ENCODE peak calls at places on chromosome 14, in eight cellular contexts. F is A549, E is heart left ventricle, I is gastrocnemius medialis, J is HepG2, W is HCT116, S is IMR-90, N is GM12878. C is an unnamed sample.

GRCh38 chr14:93936245-93936644 is 9.1 kb downstream of the FAM181A start:
- ATAC-seq in J (peak), W (peak), S (no peak), F (peak), E (no peak), N (peak), I (no peak), C (no peak)

GRCh38 chr14:64844272-64844671 is 35.4 kb downstream of the SPTB start:
- ATAC-seq in S (no peak), N (peak), I (no peak), E (no peak), W (no peak), F (no peak), J (no peak), C (no peak)

GRCh38 chr14:22848391-22849164 is 12.2 kb downstream of the MMP14 start:
- ATAC-seq in N (no peak), S (peak), I (peak), J (no peak), W (no peak), F (no peak), E (peak), C (peak)

GRCh38 chr14:92748259-92749016 is at the start of gene LGMN:
- ATAC-seq in F (peak), E (peak), S (peak), I (peak), W (peak), J (peak), N (peak), C (peak)

GRCh38 chr14:66624319-66624937 is 116.5 kb downstream of the GPHN start:
- ATAC-seq in F (peak), I (peak), N (peak), E (peak), S (peak), W (peak), J (peak), C (no peak)

GRCh38 chr14:56244138-56244789 is 126.1 kb downstream of the PELI2 start:
- ATAC-seq in S (peak), E (peak), F (peak), I (no peak), W (no peak), J (no peak), N (no peak), C (no peak)

GRCh38 chr14:33612184-33612479 is 338.7 kb downstream of the EGLN3 start:
- ATAC-seq in J (no peak), N (no peak), W (no peak), F (no peak), E (no peak), S (no peak), I (no peak), C (no peak)

GRCh38 chr14:75981426-75981825 is 369 bp downstream of the TGFB3 start:
- ATAC-seq in E (peak), W (no peak), S (peak), N (peak), I (peak), J (peak), F (no peak), C (peak)

GRCh38 chr14:38705220-38705619 is 397.8 kb downstream of the SEC23A start:
- ATAC-seq in I (no peak), S (no peak), F (no peak), N (no peak), J (no peak), W (no peak), E (peak), C (no peak)

GRCh38 chr14:93493054-93493453 is 62.3 kb downstream of the UNC79 start:
- ATAC-seq in N (no peak), I (no peak), E (peak), W (no peak), F (no peak), J (no peak), S (no peak), C (no peak)

GRCh38 chr14:100788517-100789365 is 37.2 kb upstream of the MEG3 start:
- ATAC-seq in J (peak), I (no peak), S (no peak), W (no peak), F (no peak), N (no peak), E (no peak), C (no peak)

GRCh38 chr14:59500732-59501131 is 16.4 kb downstream of the JKAMP start:
- ATAC-seq in N (no peak), J (no peak), E (no peak), S (no peak), F (no peak), W (no peak), I (no peak), C (no peak)

GRCh38 chr14:97924922-97925613 is 1127.9 kb downstream of the VRK1 start:
- ATAC-seq in I (no peak), E (no peak), F (no peak), J (no peak), N (no peak), W (no peak), S (no peak), C (no peak)

GRCh38 chr14:31864937-31865855 is 211.9 kb upstream of the ARHGAP5 start:
- ATAC-seq in F (no peak), W (no peak), I (no peak), N (no peak), E (no peak), S (no peak), J (peak), C (no peak)

GRCh38 chr14:100691395-100692025 is 35.2 kb upstream of the DLK1 start:
- ATAC-seq in F (no peak), E (peak), W (no peak), N (no peak), S (no peak), I (no peak), J (no peak), C (no peak)

GRCh38 chr14:79018846-79019245 is 848.7 kb downstream of the NRXN3 start:
- ATAC-seq in I (no peak), F (no peak), J (no peak), W (no peak), E (no peak), S (peak), N (no peak), C (no peak)

GRCh38 chr14:76908834-76909233 is 82.6 kb downstream of the LRRC74A start:
- ATAC-seq in J (no peak), F (no peak), N (peak), S (no peak), I (no peak), E (no peak), W (no peak), C (no peak)

GRCh38 chr14:39365354-39365753 is 66.9 kb downstream of the FBXO33 start:
- ATAC-seq in F (no peak), N (no peak), S (no peak), W (no peak), E (no peak), J (no peak), I (no peak), C (no peak)

GRCh38 chr14:24243336-24243836 is 963 bp upstream of the TINF2 start:
- ATAC-seq in F (no peak), W (peak), J (peak), E (peak), I (no peak), N (peak), S (no peak), C (no peak)

GRCh38 chr14:85482549-85482948 is 47.4 kb upstream of the FLRT2 start:
- ATAC-seq in S (no peak), N (no peak), J (peak), I (no peak), E (no peak), W (no peak), F (no peak), C (no peak)

GRCh38 chr14:43155258-43155657 is 1351.8 kb downstream of the FSCB start:
- ATAC-seq in J (no peak), S (no peak), W (no peak), F (no peak), E (no peak), I (no peak), N (no peak), C (no peak)

GRCh38 chr14:59849371-59850130 is 21.0 kb downstream of the RTN1 start:
- ATAC-seq in S (no peak), N (peak), J (no peak), I (no peak), W (no peak), F (no peak), E (peak), C (peak)

DNA sequence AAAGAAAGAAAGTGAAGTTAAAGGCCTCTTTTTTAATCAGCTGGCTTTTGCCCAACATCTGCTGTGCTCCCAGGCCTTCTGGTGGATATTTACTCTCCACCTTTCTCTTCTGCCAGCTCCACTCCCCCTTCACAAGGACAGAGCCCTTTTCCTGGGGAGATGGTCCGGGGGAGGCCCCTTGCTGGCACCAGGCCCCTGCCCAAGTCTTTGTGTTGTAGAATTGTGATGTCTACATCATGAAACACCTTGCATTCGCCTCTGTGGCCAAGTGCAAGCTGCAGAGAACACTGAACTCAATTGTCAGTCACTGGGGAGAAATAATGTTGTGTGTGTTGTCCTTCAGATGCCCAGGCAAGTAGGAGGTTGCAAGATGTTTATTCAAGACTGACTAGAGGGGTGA is 150.3 kb downstream of the DPF3 start:
- ATAC-seq in W (no peak), S (no peak), N (no peak), J (no peak), F (no peak), I (no peak), E (no peak), C (no peak)
- TF ChIP-seq POLR2A in W (no peak), S (no peak), N (no peak), J (no peak), F (no peak), I (no peak), E (no peak), C (no peak)

GRCh38 chr14:89340782-89341181 is 76.3 kb downstream of the FOXN3 start:
- ATAC-seq in E (no peak), I (no peak), N (no peak), W (no peak), F (no peak), J (no peak), S (no peak), C (no peak)
- H3K27ac ChIP-seq in E (no peak), I (peak), N (no peak), W (no peak), F (no peak), J (peak), S (no peak), C (no peak)

GRCh38 chr14:103521438-103521961 is 1.1 kb downstream of the CKB start:
- ATAC-seq in N (peak), E (peak), W (peak), F (peak), J (no peak), S (peak), I (peak), C (peak)
- TF ChIP-seq POLR2A in N (no peak), E (no peak), W (no peak), F (no peak), J (no peak), S (no peak), I (no peak), C (peak)

GRCh38 chr14:91060472-91061308 is at the start of gene RPS6KA5:
- ATAC-seq in W (peak), J (peak), S (peak), N (peak), F (peak), I (peak), E (peak), C (peak)

GRCh38 chr14:91063119-91063518 is 2.7 kb upstream of the RPS6KA5 start:
- ATAC-seq in E (no peak), J (no peak), W (no peak), I (no peak), N (peak), S (no peak), F (no peak), C (no peak)

GRCh38 chr14:91059576-91060471 is 617 bp downstream of the RPS6KA5 start:
- ATAC-seq in I (peak), E (peak), W (peak), J (peak), S (peak), F (peak), N (peak), C (peak)

GRCh38 chr14:91062600-91062999 is 2.2 kb upstream of the RPS6KA5 start:
- ATAC-seq in F (no peak), I (no peak), J (no peak), N (no peak), W (no peak), S (no peak), E (no peak), C (no peak)

DNA sequence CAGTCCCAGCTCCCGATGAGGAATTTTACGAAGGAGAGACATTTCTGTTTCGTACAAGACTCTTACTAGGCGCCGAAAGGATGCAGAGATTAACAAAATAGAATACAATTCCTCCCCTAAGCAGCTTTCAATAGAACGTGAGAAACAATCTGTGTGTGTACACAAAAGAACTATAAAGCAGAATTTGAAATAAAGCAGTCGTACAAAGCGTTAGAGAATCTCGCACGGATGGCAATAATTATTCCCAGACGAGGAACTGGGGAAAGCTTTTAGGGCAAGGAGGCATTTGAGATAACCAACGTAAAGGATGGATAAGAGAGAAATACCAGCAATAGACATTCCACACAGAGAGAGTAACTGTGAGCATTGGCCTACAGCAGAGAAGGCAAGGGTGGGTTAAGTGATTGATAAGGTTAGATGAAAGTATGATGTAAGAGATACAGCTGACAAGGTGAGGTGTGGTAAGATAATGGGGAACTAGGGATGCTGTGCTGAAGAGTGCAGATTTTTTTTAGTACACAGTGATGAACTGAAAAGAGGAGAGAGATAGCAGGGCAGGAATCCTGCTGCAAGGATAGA is 957 bp upstream of the RPS6KA5 start:
- ATAC-seq in E (no peak), F (no peak), N (no peak), S (no peak), J (no peak), I (no peak), W (no peak), C (no peak)
- H3K27ac ChIP-seq in E (peak), F (peak), N (peak), S (no peak), J (peak), I (peak), W (peak), C (peak)

GRCh38 chr14:70809238-70810214 is at the start of gene MAP3K9:
- ATAC-seq in W (peak), F (peak), N (peak), E (peak), J (peak), I (peak), S (peak), C (peak)
- TF ChIP-seq POLR2A in W (no peak), F (peak), N (peak), E (no peak), J (peak), I (peak), S (no peak), C (no peak)

GRCh38 chr14:102215522-102216250 is 76.0 kb downstream of the WDR20 start:
- ATAC-seq in N (no peak), E (peak), W (no peak), J (no peak), S (no peak), I (no peak), F (no peak), C (no peak)
- H3K27ac ChIP-seq in N (no peak), E (peak), W (no peak), J (no peak), S (no peak), I (peak), F (no peak), C (peak)

GRCh38 chr14:52950898-52951729 is at the start of gene FERMT2:
- ATAC-seq in J (peak), I (peak), E (peak), W (peak), S (peak), N (peak), F (peak), C (peak)
- TF ChIP-seq POLR2A in J (peak), I (peak), E (peak), W (no peak), S (peak), N (no peak), F (peak), C (peak)

DNA sequence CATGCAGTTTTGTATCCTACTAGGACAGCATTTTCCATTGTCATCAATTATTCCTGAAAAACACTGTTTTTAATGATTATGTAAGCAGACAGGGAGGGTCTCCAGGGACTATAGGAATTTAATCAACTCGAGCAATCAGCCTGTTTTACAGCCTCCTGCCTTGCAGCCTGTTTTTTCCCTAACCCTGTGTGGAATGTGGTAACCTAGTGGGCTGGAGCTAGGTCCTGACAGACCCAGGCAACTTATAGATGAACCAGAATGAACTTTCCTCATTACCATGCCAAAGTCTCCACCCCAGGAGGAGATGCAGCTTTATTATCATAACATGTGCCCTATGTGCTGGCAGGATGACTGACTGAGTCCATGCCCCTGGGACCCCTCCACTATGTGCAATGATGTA is 375.1 kb downstream of the BMP4 start:
- ATAC-seq in F (no peak), E (no peak), W (no peak), I (no peak), S (no peak), J (no peak), N (no peak), C (no peak)
- H3K27ac ChIP-seq in F (no peak), E (no peak), W (no peak), I (no peak), S (no peak), J (no peak), N (no peak), C (no peak)

GRCh38 chr14:99683619-99684355 is at the start of gene CYP46A1:
- ATAC-seq in F (peak), J (peak), W (peak), E (peak), N (peak), I (peak), S (peak), C (peak)
- TF ChIP-seq POLR2A in F (peak), J (peak), W (no peak), E (no peak), N (peak), I (no peak), S (no peak), C (no peak)

C was measured in gastroesophageal sphincter.